ENCODE peak calls at places on chromosome 12, in six cellular contexts. Q is AG10803; T is anterior cingulate cortex; S is NCI-H1436; K is CD4-positive, CD25-positive, alpha-beta regulatory T cell; G is HCT116. N is an unnamed sample.

GRCh38 chr12:32737715-32738114 is 18.0 kb downstream of the YARS2 start:
- DNase-seq in Q (no peak), T (no peak), S (no peak), K (no peak), G (no peak), N (no peak)

GRCh38 chr12:97425380-97425779 is 37.2 kb upstream of the RMST start:
- DNase-seq in Q (no peak), T (no peak), S (no peak), K (no peak), G (no peak), N (no peak)

GRCh38 chr12:76946451-76946850 is 67.6 kb upstream of the CSRP2 start:
- DNase-seq in Q (peak; percentile 43), T (no peak), S (no peak), K (no peak), G (no peak), N (no peak)

GRCh38 chr12:76883826-76884225 is 5.0 kb upstream of the CSRP2 start:
- DNase-seq in Q (peak; percentile 73), T (no peak), S (no peak), K (no peak), G (no peak), N (no peak)

GRCh38 chr12:129310346-129310745 is 457.1 kb downstream of the GLT1D1 start:
- DNase-seq in Q (no peak), T (no peak), S (no peak), K (no peak), G (no peak), N (no peak)

GRCh38 chr12:34347367-34347766 is 325.1 kb downstream of the ALG10 start:
- DNase-seq in Q (no peak), T (no peak), S (no peak), K (no peak), G (no peak), N (no peak)

GRCh38 chr12:95548539-95549391 is 2.5 kb downstream of the USP44 start:
- DNase-seq in Q (no peak), T (peak; percentile 15), S (no peak), K (peak; percentile 55), G (no peak), N (peak; percentile 18)

GRCh38 chr12:43444940-43445564 is 107.0 kb downstream of the ADAMTS20 start:
- DNase-seq in Q (peak; percentile 60), T (no peak), S (peak; percentile 28), K (peak; percentile 30), G (peak; percentile 73), N (peak; percentile 13)

GRCh38 chr12:113049976-113050742 is 6.4 kb upstream of the DTX1 start:
- DNase-seq in Q (no peak), T (no peak), S (no peak), K (no peak), G (peak; percentile 15), N (no peak)

GRCh38 chr12:6715130-6715529 is 8.7 kb upstream of the COPS7A start:
- DNase-seq in Q (no peak), T (no peak), S (no peak), K (no peak), G (no peak), N (no peak)

GRCh38 chr12:22215467-22216253 is 118.8 kb downstream of the ST8SIA1 start:
- DNase-seq in Q (peak; percentile 21), T (no peak), S (no peak), K (no peak), G (no peak), N (no peak)

GRCh38 chr12:106269150-106269771 is 21.4 kb upstream of the CKAP4 start:
- DNase-seq in Q (no peak), T (no peak), S (no peak), K (no peak), G (no peak), N (no peak)

GRCh38 chr12:128685903-128686475 is 137.8 kb downstream of the SLC15A4 start:
- DNase-seq in Q (no peak), T (no peak), S (no peak), K (no peak), G (no peak), N (no peak)

GRCh38 chr12:12563529-12563928 is 866 bp upstream of the DUSP16 start:
- DNase-seq in Q (peak; percentile 3), T (no peak), S (peak; percentile 11), K (no peak), G (no peak), N (no peak)

GRCh38 chr12:55972906-55973597 is 826 bp upstream of the RAB5B start:
- DNase-seq in Q (peak; percentile 49), T (no peak), S (no peak), K (no peak), G (no peak), N (no peak)

GRCh38 chr12:130838284-130838950 is 633 bp downstream of the STX2 start:
- DNase-seq in Q (peak; percentile 21), T (no peak), S (no peak), K (peak; percentile 31), G (no peak), N (peak; percentile 44)

GRCh38 chr12:9730591-9730990 is 2.3 kb downstream of the CLECL1 start:
- DNase-seq in Q (no peak), T (no peak), S (no peak), K (no peak), G (no peak), N (no peak)

GRCh38 chr12:121214855-121215745 is 5.2 kb downstream of the P2RX4 start:
- DNase-seq in Q (peak; percentile 89), T (no peak), S (no peak), K (no peak), G (peak; percentile 75), N (peak; percentile 91)

GRCh38 chr12:95996034-95996658 is at the start of gene HAL:
- DNase-seq in Q (peak; percentile 34), T (no peak), S (no peak), K (no peak), G (no peak), N (no peak)

GRCh38 chr12:234891-235415 is 21.0 kb upstream of the SLC6A12 start:
- DNase-seq in Q (no peak), T (no peak), S (no peak), K (no peak), G (no peak), N (no peak)

GRCh38 chr12:95201056-95201670 is 16.1 kb downstream of the FGD6 start:
- DNase-seq in Q (peak; percentile 64), T (no peak), S (no peak), K (no peak), G (no peak), N (no peak)

N was measured in AG08395.